ENCODE peak calls at places on chromosomes 11 and 22, in eight cellular contexts. U is neuronal stem cell, S is fibroblast of lung, Z is IMR-90, V is breast epithelium, L is ovary, C is thoracic aorta, W is SJSA1. Q is an unnamed sample.

GRCh38 chr22:20646906-20647305 is 127.0 kb upstream of the SERPIND1 start:
- DNase-seq in W (no peak), Z (no peak), U (no peak), S (no peak), C (no peak), V (no peak), L (no peak), Q (no peak)

GRCh38 chr11:117143390-117143789 is 697 bp upstream of the PAFAH1B2 start:
- DNase-seq in S (peak), U (peak), V (no peak), W (no peak), Z (peak), C (no peak), L (peak), Q (no peak)

GRCh38 chr22:24107668-24108067 is 73.6 kb upstream of the SUSD2 start:
- DNase-seq in C (peak), W (no peak), Z (peak), U (no peak), L (peak), S (peak), V (peak), Q (no peak)

GRCh38 chr11:128471138-128471661 is 116.2 kb downstream of the ETS1 start:
- DNase-seq in C (no peak), S (no peak), V (no peak), W (no peak), L (no peak), U (no peak), Z (no peak), Q (peak)

GRCh38 chr11:108496643-108497256 is 1.4 kb downstream of the POGLUT3 start:
- DNase-seq in S (peak), Z (peak), U (no peak), W (no peak), L (no peak), C (no peak), V (no peak), Q (no peak)

GRCh38 chr22:38069372-38070249 is 12.4 kb downstream of the PICK1 start:
- DNase-seq in V (no peak), S (peak), C (peak), U (no peak), L (peak), W (peak), Z (peak), Q (no peak)

GRCh38 chr11:74989269-74989655 is 529 bp downstream of the NEU3 start:
- DNase-seq in Z (peak), U (no peak), S (peak), L (no peak), W (no peak), V (no peak), C (no peak), Q (no peak)

GRCh38 chr11:47983464-47984397 is 3.4 kb downstream of the PTPRJ start:
- DNase-seq in C (no peak), U (no peak), W (peak), Z (peak), S (peak), L (no peak), V (no peak), Q (no peak)

GRCh38 chr11:69302447-69302846 is 8.5 kb downstream of the MYEOV start:
- DNase-seq in W (no peak), U (no peak), C (no peak), Z (no peak), V (no peak), S (no peak), L (no peak), Q (no peak)

GRCh38 chr22:32005453-32005852 is 37.6 kb upstream of the SLC5A1 start:
- DNase-seq in L (no peak), V (no peak), S (peak), W (no peak), U (no peak), C (no peak), Z (peak), Q (no peak)

GRCh38 chr11:45948341-45948740 is 25.9 kb downstream of the LARGE2 start:
- DNase-seq in C (no peak), L (no peak), U (no peak), Z (no peak), W (no peak), S (no peak), V (no peak), Q (no peak)

GRCh38 chr11:68099474-68100405 is 21.4 kb downstream of the CHKA start:
- DNase-seq in L (peak), V (no peak), C (no peak), W (no peak), S (peak), Z (no peak), U (no peak), Q (peak)

GRCh38 chr11:130897262-130898182 is 18.8 kb downstream of the SNX19 start:
- DNase-seq in L (peak), S (peak), W (peak), C (peak), U (no peak), Z (peak), V (peak), Q (no peak)

GRCh38 chr11:134759314-134759713 is 347.3 kb upstream of the B3GAT1 start:
- DNase-seq in Z (no peak), V (no peak), L (no peak), S (no peak), U (no peak), W (no peak), C (no peak), Q (no peak)

GRCh38 chr11:19576903-19577302 is 135.7 kb upstream of the NAV2 start:
- DNase-seq in U (no peak), Z (no peak), W (no peak), V (no peak), L (no peak), C (no peak), S (no peak), Q (no peak)

GRCh38 chr11:67278135-67278938 is 10.8 kb upstream of the ANKRD13D start:
- DNase-seq in S (no peak), Z (no peak), V (no peak), U (no peak), C (no peak), W (no peak), L (no peak), Q (no peak)

GRCh38 chr22:30010789-30011405 is 69.4 kb upstream of the HORMAD2 start:
- DNase-seq in S (no peak), V (no peak), W (no peak), C (no peak), U (no peak), Z (peak), L (no peak), Q (no peak)

GRCh38 chr11:80443177-80443576 is 1002.3 kb upstream of the TENM4 start:
- DNase-seq in Z (no peak), L (no peak), C (no peak), W (no peak), U (no peak), S (no peak), V (no peak), Q (no peak)

GRCh38 chr11:127000291-127000968 is at the start of gene KIRREL3:
- DNase-seq in S (peak), W (peak), Z (peak), V (no peak), L (no peak), U (no peak), C (no peak), Q (no peak)

GRCh38 chr11:14358729-14359439 is at the start of gene RRAS2:
- DNase-seq in W (peak), C (no peak), U (peak), L (peak), Z (peak), S (peak), V (peak), Q (peak)
- H3K4me3 ChIP-seq in W (peak), C (peak), U (peak), L (peak), Z (peak), S (peak), V (peak), Q (peak)

DNA sequence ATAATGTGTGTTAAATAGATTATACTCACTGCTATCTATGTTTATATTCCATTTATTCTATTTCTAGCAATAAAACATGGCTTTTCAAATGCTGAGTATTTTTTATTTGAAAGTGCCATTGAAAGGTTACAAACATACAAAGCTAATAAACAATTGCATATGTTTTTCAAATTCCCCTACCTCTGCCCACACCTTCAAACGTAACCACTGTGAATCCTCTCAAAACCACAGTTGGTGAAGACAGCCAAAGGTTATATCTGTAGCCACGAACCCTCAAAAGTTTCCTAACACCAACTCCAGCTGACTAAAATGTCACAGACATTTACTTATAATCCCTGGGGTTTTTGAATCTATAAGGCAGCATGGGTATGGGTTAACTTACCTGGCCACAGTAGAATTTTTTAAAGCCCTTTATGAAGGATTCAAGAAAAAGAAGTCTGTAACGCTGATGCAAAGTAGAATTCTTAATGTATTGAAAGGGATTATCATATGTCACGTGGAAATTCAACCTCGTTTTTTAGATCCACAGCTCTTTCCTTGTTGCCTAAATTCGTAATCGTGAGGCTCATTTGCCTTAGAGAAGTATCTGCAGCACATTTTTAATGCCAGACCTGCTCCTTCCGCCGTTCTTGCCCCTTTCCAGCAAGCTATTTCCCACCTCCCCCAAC is 122.5 kb upstream of the ZC3H12C start:
- DNase-seq in W (no peak), L (no peak), S (no peak), U (no peak), Z (no peak), V (no peak), C (no peak), Q (peak)
- H3K4me3 ChIP-seq in W (no peak), L (no peak), S (no peak), U (no peak), Z (no peak), V (no peak), C (no peak), Q (peak)

DNA sequence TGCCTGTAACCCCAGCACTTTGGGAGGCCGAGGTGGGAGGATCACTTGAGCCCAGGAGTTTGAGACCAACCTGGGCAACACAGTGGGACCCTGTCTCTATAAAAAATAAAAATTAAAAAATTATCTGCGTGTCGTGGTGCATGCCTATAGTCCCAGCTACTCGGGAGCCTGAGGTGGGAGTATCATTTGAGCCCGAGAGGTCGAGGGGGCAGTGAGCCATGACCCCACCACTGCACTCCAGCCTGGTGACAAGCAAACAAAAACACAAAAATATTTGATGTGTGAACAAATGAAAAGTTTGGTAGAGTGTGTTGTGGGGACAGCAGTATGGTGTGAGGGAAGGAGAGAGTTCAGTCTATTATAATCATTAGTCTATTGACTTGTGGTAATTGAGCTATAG is 90.8 kb upstream of the PARVA start:
- DNase-seq in C (no peak), S (no peak), Z (no peak), U (no peak), W (no peak), L (no peak), V (no peak), Q (no peak)
- H3K4me3 ChIP-seq in C (no peak), S (no peak), Z (no peak), U (no peak), W (no peak), L (no peak), V (no peak), Q (no peak)

DNA sequence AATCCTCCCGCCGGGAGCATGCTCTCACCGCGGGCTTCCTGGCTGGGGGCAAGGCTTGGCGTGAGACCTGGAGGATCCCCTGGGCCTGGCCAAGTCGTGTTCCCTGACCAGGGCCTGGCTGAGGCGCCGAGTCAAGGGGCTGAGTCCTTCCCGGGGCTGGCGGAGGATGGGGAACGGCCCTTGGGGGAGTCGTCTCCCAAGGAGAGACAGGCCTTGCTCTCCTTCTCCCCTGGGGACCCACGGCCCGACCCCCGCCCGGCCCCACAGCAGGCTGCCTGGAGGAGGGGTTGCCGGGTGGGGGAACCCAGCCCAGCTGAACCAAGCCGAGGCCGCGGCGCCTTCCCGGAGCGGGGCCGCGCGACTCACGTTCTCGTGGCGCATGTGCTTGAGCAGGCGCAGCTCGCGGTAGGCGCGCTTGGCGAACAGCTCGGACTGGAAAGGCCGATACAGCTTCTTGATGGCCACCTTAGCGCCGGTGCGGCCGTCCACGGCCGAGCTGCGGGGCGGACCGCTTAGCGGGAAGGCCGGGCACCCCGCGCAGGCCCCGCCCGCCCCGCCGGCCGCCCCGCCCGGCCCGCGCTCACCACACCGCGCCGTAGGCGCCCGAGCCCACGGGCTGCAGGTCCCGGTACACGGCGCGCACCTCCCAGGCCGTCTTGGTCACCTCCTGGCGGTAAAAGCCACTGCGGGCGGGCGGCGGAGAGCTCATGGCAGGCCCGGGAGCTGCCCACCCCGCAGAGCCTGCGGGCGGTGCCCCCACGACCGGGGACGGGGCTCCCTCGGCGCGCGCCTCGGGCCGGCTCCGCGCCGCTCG is 475 bp downstream of the MAPK12 start:
- DNase-seq in V (no peak), U (no peak), C (no peak), L (peak), Z (peak), W (peak), S (peak), Q (no peak)
- H3K4me3 ChIP-seq in V (peak), U (peak), C (peak), L (peak), Z (peak), W (peak), S (peak), Q (peak)

GRCh38 chr11:58928082-58928574 is 11.2 kb upstream of the GLYATL1 start:
- DNase-seq in S (peak), W (no peak), C (no peak), U (peak), L (no peak), Z (peak), V (no peak), Q (no peak)
- H3K4me3 ChIP-seq in S (peak), W (no peak), C (peak), U (peak), L (no peak), Z (no peak), V (no peak), Q (no peak)

GRCh38 chr11:132942611-132943324 is 589.5 kb downstream of the OPCML start:
- DNase-seq in S (no peak), U (peak), L (no peak), W (no peak), V (no peak), C (no peak), Z (no peak), Q (no peak)

GRCh38 chr11:132941761-132942160 is 590.5 kb downstream of the OPCML start:
- DNase-seq in S (no peak), L (no peak), C (no peak), Z (no peak), U (no peak), W (no peak), V (no peak), Q (no peak)

GRCh38 chr11:132943737-132944556 is 588.4 kb downstream of the OPCML start:
- DNase-seq in S (peak), Z (no peak), U (peak), W (no peak), V (no peak), L (no peak), C (no peak), Q (no peak)

GRCh38 chr11:132943325-132943736 is 589.0 kb downstream of the OPCML start:
- DNase-seq in W (no peak), U (peak), Z (no peak), V (no peak), L (no peak), C (no peak), S (peak), Q (no peak)

DNA sequence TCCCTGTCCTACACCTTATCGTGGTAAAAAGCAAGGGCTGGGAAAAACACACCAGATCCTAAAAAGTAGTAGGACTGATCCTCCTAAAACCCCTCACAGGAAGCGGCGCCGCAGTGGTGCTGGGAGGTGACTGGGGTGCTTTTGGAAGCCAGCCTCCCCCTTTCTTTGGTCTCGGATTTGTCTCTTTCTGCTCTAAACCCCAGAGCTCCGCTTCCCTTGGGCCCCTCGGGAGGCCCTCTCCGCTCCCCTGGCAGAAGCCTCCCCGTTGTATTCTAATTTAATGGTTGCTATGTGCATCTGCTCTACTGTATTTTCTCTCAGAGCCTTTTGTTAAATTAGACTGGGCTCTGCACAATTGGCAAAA is 587.8 kb downstream of the OPCML start:
- DNase-seq in C (no peak), L (no peak), Z (no peak), U (no peak), V (no peak), S (no peak), W (no peak), Q (no peak)
- H3K4me3 ChIP-seq in C (no peak), L (no peak), Z (no peak), U (peak), V (no peak), S (peak), W (no peak), Q (no peak)

GRCh38 chr11:23680488-23681230 is 816.2 kb upstream of the LUZP2 start:
- DNase-seq in C (no peak), L (peak), S (no peak), V (no peak), W (no peak), Z (no peak), U (no peak), Q (no peak)
- H3K4me3 ChIP-seq in C (no peak), L (no peak), S (no peak), V (no peak), W (no peak), Z (no peak), U (no peak), Q (no peak)

GRCh38 chr22:19167106-19167869 is 11.2 kb downstream of the SLC25A1 start:
- DNase-seq in U (no peak), S (no peak), W (no peak), C (no peak), L (no peak), V (no peak), Z (no peak), Q (no peak)

GRCh38 chr22:19168088-19168890 is 10.2 kb downstream of the SLC25A1 start:
- DNase-seq in U (no peak), V (no peak), S (no peak), L (no peak), C (no peak), Z (no peak), W (no peak), Q (no peak)

GRCh38 chr22:19166421-19166820 is 12.1 kb downstream of the SLC25A1 start:
- DNase-seq in U (no peak), Z (no peak), L (no peak), C (no peak), W (no peak), S (no peak), V (no peak), Q (no peak)

GRCh38 chr22:19169947-19170318 is 8.6 kb downstream of the SLC25A1 start:
- DNase-seq in W (no peak), V (no peak), S (no peak), L (no peak), Z (no peak), U (no peak), C (no peak), Q (no peak)

DNA sequence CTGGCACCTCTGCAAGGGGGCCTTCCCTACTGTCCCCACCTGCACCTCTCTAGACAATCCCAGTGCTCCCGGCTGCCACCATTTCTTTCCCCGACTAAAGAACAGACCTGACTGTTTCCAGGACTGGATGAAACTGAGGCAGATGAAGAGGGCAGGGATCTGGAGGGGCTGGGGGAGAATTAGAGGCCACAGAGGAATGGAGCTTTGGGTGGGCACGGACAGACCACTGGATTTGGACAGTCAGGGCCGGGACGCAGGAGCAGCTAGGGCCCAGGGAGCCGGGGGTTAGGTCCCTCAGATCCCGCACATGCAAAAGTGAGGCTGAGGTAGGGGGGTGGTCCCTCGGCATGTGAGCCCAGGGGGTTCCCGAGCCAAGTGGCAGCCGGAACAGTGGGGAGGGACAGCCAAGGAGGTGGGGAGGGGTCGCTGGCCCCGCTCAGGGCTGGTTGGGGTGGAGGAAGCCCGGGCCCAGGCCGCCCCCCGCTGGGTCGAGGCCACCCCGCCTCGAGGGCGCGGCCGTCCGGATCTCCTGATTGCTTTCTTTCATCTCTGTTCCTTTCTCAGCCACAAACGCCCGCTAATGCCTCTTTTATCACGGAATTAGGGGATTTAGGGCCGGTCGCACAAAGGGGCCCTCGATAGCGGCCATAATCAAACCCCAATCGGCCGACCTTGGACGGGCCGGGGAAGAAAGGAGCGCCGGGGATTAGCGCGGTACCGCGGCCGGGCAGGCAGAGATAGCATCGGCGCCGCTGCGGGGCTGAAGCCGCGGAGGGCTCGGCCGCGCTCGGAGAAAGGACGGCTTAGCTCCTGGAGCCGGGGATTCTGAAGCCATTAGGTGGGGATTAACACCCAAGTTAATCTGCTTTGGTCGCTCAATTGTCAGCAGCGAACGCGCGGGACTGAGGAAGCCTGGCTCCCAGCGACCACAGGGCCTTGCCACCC is 9.3 kb downstream of the SLC25A1 start:
- DNase-seq in U (peak), C (no peak), L (no peak), V (no peak), Z (no peak), S (no peak), W (no peak), Q (no peak)
- H3K4me3 ChIP-seq in U (no peak), C (peak), L (peak), V (peak), Z (peak), S (peak), W (no peak), Q (no peak)

Q was measured in Jurkat, Clone E6-1.